ENCODE peak calls at places on chromosome 4, in nine cellular contexts. H, Y, F, K, C, Q, P, W and J are unnamed samples.

GRCh38 chr4:25970691-25971427 is 56.8 kb downstream of the SMIM20 start:
- DNase-seq in F (no peak), K (no peak), Q (no peak), H (peak; percentile 43), C (peak; percentile 76), W (no peak), Y (no peak), P (peak; percentile 46), J (peak; percentile 50)

GRCh38 chr4:141905751-141906150 is 269.4 kb downstream of the IL15 start:
- DNase-seq in Q (peak; percentile 71), P (peak; percentile 91), C (no peak), H (no peak), Y (no peak), W (no peak), K (no peak), F (no peak), J (no peak)

GRCh38 chr4:182338731-182339130 is 95.5 kb downstream of the TENM3 start:
- DNase-seq in K (peak; percentile 35), W (no peak), Q (peak; percentile 36), C (no peak), F (no peak), Y (no peak), P (no peak), H (no peak), J (no peak)

GRCh38 chr4:101420661-101421060 is 73.3 kb upstream of the PPP3CA start:
- DNase-seq in P (peak; percentile 55), F (peak; percentile 55), K (no peak), H (no peak), Y (no peak), W (no peak), C (no peak), Q (no peak), J (no peak)

GRCh38 chr4:139030614-139031235 is 15.1 kb downstream of the NOCT start:
- DNase-seq in Y (peak; percentile 80), C (peak; percentile 89), H (peak; percentile 74), W (peak; percentile 64), P (peak; percentile 72), K (peak; percentile 47), Q (peak; percentile 82), F (peak; percentile 76), J (no peak)

GRCh38 chr4:89123418-89123817 is 12.1 kb downstream of the TIGD2 start:
- DNase-seq in K (peak; percentile 57), P (peak; percentile 70), Q (no peak), C (peak; percentile 69), W (no peak), F (peak; percentile 6), Y (no peak), H (no peak), J (no peak)

GRCh38 chr4:39043058-39043696 is 11.0 kb upstream of the TMEM156 start:
- DNase-seq in P (peak; percentile 85), C (peak; percentile 20), Q (no peak), Y (no peak), K (peak; percentile 87), H (no peak), F (no peak), W (no peak), J (no peak)

GRCh38 chr4:176920694-176921093 is 128.0 kb upstream of the VEGFC start:
- DNase-seq in P (peak; percentile 64), K (no peak), F (no peak), Q (peak; percentile 44), H (no peak), W (no peak), Y (no peak), C (no peak), J (no peak)

GRCh38 chr4:109290918-109291317 is 11.5 kb downstream of the COL25A1 start:
- DNase-seq in C (no peak), F (no peak), Q (no peak), Y (no peak), K (no peak), W (no peak), P (peak; percentile 1), H (no peak), J (no peak)

GRCh38 chr4:15253346-15253745 is 174.5 kb upstream of the C1QTNF7 start:
- DNase-seq in W (no peak), Q (no peak), F (no peak), Y (no peak), C (no peak), K (no peak), H (no peak), P (no peak), J (no peak)

GRCh38 chr4:47551682-47552081 is 66.6 kb downstream of the ATP10D start:
- DNase-seq in W (no peak), H (no peak), K (no peak), Y (no peak), F (no peak), P (peak; percentile 43), Q (peak; percentile 21), C (no peak), J (no peak)

GRCh38 chr4:114077610-114078009 is 98.2 kb upstream of the ARSJ start:
- DNase-seq in P (peak; percentile 77), C (no peak), H (no peak), F (peak; percentile 3), Y (no peak), W (no peak), K (peak; percentile 78), Q (peak; percentile 65), J (no peak)

GRCh38 chr4:34512631-34513030 is 1731.7 kb downstream of the ARAP2 start:
- DNase-seq in C (no peak), F (no peak), W (no peak), K (no peak), Y (no peak), H (no peak), P (no peak), Q (no peak), J (no peak)

GRCh38 chr4:128310266-128310697 is 22.7 kb upstream of the PGRMC2 start:
- DNase-seq in Y (peak; percentile 22), W (no peak), Q (no peak), F (peak; percentile 60), K (peak; percentile 70), P (no peak), H (peak; percentile 75), C (peak; percentile 50), J (peak; percentile 59)

GRCh38 chr4:10593130-10593529 is 91.4 kb downstream of the CLNK start:
- DNase-seq in K (no peak), C (peak; percentile 16), P (peak; percentile 5), W (no peak), H (no peak), Q (no peak), F (peak; percentile 35), Y (no peak), J (no peak)

GRCh38 chr4:174248407-174248806 is 35.1 kb downstream of the FBXO8 start:
- DNase-seq in Q (no peak), F (peak; percentile 78), C (no peak), K (no peak), P (no peak), H (no peak), W (no peak), Y (no peak), J (no peak)

GRCh38 chr4:122047706-122048425 is 96.0 kb upstream of the TRPC3 start:
- DNase-seq in F (no peak), Q (no peak), Y (no peak), W (no peak), K (no peak), C (no peak), P (no peak), H (no peak), J (no peak)

GRCh38 chr4:79249879-79250503 is 75.9 kb downstream of the NAA11 start:
- DNase-seq in W (no peak), Y (no peak), C (no peak), H (no peak), K (no peak), Q (no peak), F (no peak), P (no peak), J (no peak)

GRCh38 chr4:11720292-11720691 is 291.6 kb upstream of the HS3ST1 start:
- DNase-seq in P (peak; percentile 67), Y (peak; percentile 41), H (no peak), W (no peak), K (peak; percentile 15), C (peak; percentile 75), Q (peak; percentile 9), F (peak; percentile 53), J (peak; percentile 36)

GRCh38 chr4:41257257-41257900 is 651 bp downstream of the UCHL1 start:
- DNase-seq in F (peak; percentile 92), W (peak; percentile 75), Y (peak; percentile 88), K (peak; percentile 85), H (peak; percentile 32), C (no peak), P (no peak), Q (peak; percentile 86), J (peak; percentile 36)